ENCODE peak calls at places on chromosomes 6 and 20, in seven cellular contexts. One of them, this sample, is unnamed.

GRCh38 chr20:23200413-23200812 is 114.3 kb upstream of the CD93 start:
- DNase-seq in GM06990: peak; percentile 57
- DNase-seq in HFF-Myc: no peak
- DNase-seq in H1: no peak
- DNase-seq in hepatocyte: no peak
- DNase-seq in PC-3: no peak
- DNase-seq in AG10803: no peak
- DNase-seq in this sample: no peak

GRCh38 chr20:63751471-63752271 is 12.1 kb downstream of the SLC2A4RG start:
- DNase-seq in GM06990: no peak
- DNase-seq in HFF-Myc: no peak
- DNase-seq in H1: no peak
- DNase-seq in hepatocyte: peak; percentile 3
- DNase-seq in PC-3: no peak
- DNase-seq in AG10803: no peak
- DNase-seq in this sample: no peak

GRCh38 chr20:34528921-34529297 is 12.7 kb downstream of the DYNLRB1 start:
- DNase-seq in GM06990: no peak
- DNase-seq in HFF-Myc: no peak
- DNase-seq in H1: no peak
- DNase-seq in hepatocyte: no peak
- DNase-seq in PC-3: no peak
- DNase-seq in AG10803: no peak
- DNase-seq in this sample: no peak

GRCh38 chr20:3172126-3172932 is 1.0 kb downstream of the LZTS3 start:
- DNase-seq in GM06990: no peak
- DNase-seq in HFF-Myc: no peak
- DNase-seq in H1: no peak
- DNase-seq in hepatocyte: no peak
- DNase-seq in PC-3: no peak
- DNase-seq in AG10803: no peak
- DNase-seq in this sample: no peak

GRCh38 chr6:134145786-134146185 is 93.4 kb upstream of the SLC2A12 start:
- DNase-seq in GM06990: no peak
- DNase-seq in HFF-Myc: peak; percentile 39
- DNase-seq in H1: no peak
- DNase-seq in hepatocyte: no peak
- DNase-seq in PC-3: peak; percentile 62
- DNase-seq in AG10803: no peak
- DNase-seq in this sample: no peak

GRCh38 chr6:88785478-88785877 is 177.9 kb downstream of the RNGTT start:
- DNase-seq in GM06990: no peak
- DNase-seq in HFF-Myc: no peak
- DNase-seq in H1: no peak
- DNase-seq in hepatocyte: no peak
- DNase-seq in PC-3: no peak
- DNase-seq in AG10803: peak; percentile 15
- DNase-seq in this sample: no peak

GRCh38 chr6:36724514-36725385 is 27.1 kb downstream of the RAB44 start:
- DNase-seq in GM06990: no peak
- DNase-seq in HFF-Myc: peak; percentile 27
- DNase-seq in H1: peak; percentile 49
- DNase-seq in hepatocyte: peak; percentile 80
- DNase-seq in PC-3: peak; percentile 86
- DNase-seq in AG10803: peak; percentile 59
- DNase-seq in this sample: peak; percentile 39

GRCh38 chr6:151723152-151723551 is 84.3 kb upstream of the ESR1 start:
- DNase-seq in GM06990: peak; percentile 41
- DNase-seq in HFF-Myc: no peak
- DNase-seq in H1: no peak
- DNase-seq in hepatocyte: no peak
- DNase-seq in PC-3: no peak
- DNase-seq in AG10803: no peak
- DNase-seq in this sample: no peak

GRCh38 chr6:2790588-2790987 is 25.4 kb downstream of the WRNIP1 start:
- DNase-seq in GM06990: no peak
- DNase-seq in HFF-Myc: no peak
- DNase-seq in H1: no peak
- DNase-seq in hepatocyte: no peak
- DNase-seq in PC-3: peak; percentile 30
- DNase-seq in AG10803: peak; percentile 79
- DNase-seq in this sample: no peak

GRCh38 chr6:39446909-39447308 is 124.4 kb upstream of the KCNK16 start:
- DNase-seq in GM06990: no peak
- DNase-seq in HFF-Myc: no peak
- DNase-seq in H1: no peak
- DNase-seq in hepatocyte: no peak
- DNase-seq in PC-3: no peak
- DNase-seq in AG10803: no peak
- DNase-seq in this sample: peak; percentile 9

GRCh38 chr6:157823523-157824370 is 701 bp downstream of the SNX9 start:
- DNase-seq in GM06990: peak; percentile 42
- DNase-seq in HFF-Myc: no peak
- DNase-seq in H1: no peak
- DNase-seq in hepatocyte: peak; percentile 79
- DNase-seq in PC-3: peak; percentile 56
- DNase-seq in AG10803: peak; percentile 65
- DNase-seq in this sample: peak; percentile 57

GRCh38 chr6:43500921-43501320 is 9.2 kb downstream of the LRRC73 start:
- DNase-seq in GM06990: no peak
- DNase-seq in HFF-Myc: no peak
- DNase-seq in H1: no peak
- DNase-seq in hepatocyte: no peak
- DNase-seq in PC-3: no peak
- DNase-seq in AG10803: no peak
- DNase-seq in this sample: no peak

GRCh38 chr6:149861603-149862423 is 2.3 kb downstream of the LRP11 start:
- DNase-seq in GM06990: no peak
- DNase-seq in HFF-Myc: no peak
- DNase-seq in H1: no peak
- DNase-seq in hepatocyte: no peak
- DNase-seq in PC-3: no peak
- DNase-seq in AG10803: no peak
- DNase-seq in this sample: no peak

GRCh38 chr20:55094353-55094861 is 619.0 kb downstream of the DOK5 start:
- DNase-seq in GM06990: no peak
- DNase-seq in HFF-Myc: no peak
- DNase-seq in H1: no peak
- DNase-seq in hepatocyte: no peak
- DNase-seq in PC-3: no peak
- DNase-seq in AG10803: no peak
- DNase-seq in this sample: no peak

GRCh38 chr6:20028143-20028542 is 184.1 kb downstream of the MBOAT1 start:
- DNase-seq in GM06990: no peak
- DNase-seq in HFF-Myc: no peak
- DNase-seq in H1: no peak
- DNase-seq in hepatocyte: no peak
- DNase-seq in PC-3: no peak
- DNase-seq in AG10803: no peak
- DNase-seq in this sample: no peak

GRCh38 chr20:56439784-56440291 is 27.8 kb downstream of the CASS4 start:
- DNase-seq in GM06990: no peak
- DNase-seq in HFF-Myc: peak; percentile 87
- DNase-seq in H1: no peak
- DNase-seq in hepatocyte: peak; percentile 30
- DNase-seq in PC-3: no peak
- DNase-seq in AG10803: peak; percentile 100
- DNase-seq in this sample: peak; percentile 98

GRCh38 chr6:54118117-54118516 is 6.9 kb downstream of the MLIP start:
- DNase-seq in GM06990: no peak
- DNase-seq in HFF-Myc: no peak
- DNase-seq in H1: no peak
- DNase-seq in hepatocyte: no peak
- DNase-seq in PC-3: no peak
- DNase-seq in AG10803: no peak
- DNase-seq in this sample: no peak

GRCh38 chr20:1528811-1529210 is 28.7 kb downstream of the SIRPD start:
- DNase-seq in GM06990: no peak
- DNase-seq in HFF-Myc: no peak
- DNase-seq in H1: no peak
- DNase-seq in hepatocyte: no peak
- DNase-seq in PC-3: peak; percentile 89
- DNase-seq in AG10803: no peak
- DNase-seq in this sample: no peak

GRCh38 chr6:160042788-160043301 is 74.0 kb downstream of the IGF2R start:
- DNase-seq in GM06990: no peak
- DNase-seq in HFF-Myc: no peak
- DNase-seq in H1: no peak
- DNase-seq in hepatocyte: no peak
- DNase-seq in PC-3: peak; percentile 85
- DNase-seq in AG10803: peak; percentile 18
- DNase-seq in this sample: no peak

GRCh38 chr6:76441850-76442249 is 369.4 kb upstream of the IMPG1 start:
- DNase-seq in GM06990: no peak
- DNase-seq in HFF-Myc: no peak
- DNase-seq in H1: no peak
- DNase-seq in hepatocyte: peak; percentile 21
- DNase-seq in PC-3: no peak
- DNase-seq in AG10803: no peak
- DNase-seq in this sample: no peak

GRCh38 chr6:13431861-13432465 is 55.4 kb downstream of the GFOD1 start:
- DNase-seq in GM06990: no peak
- DNase-seq in HFF-Myc: no peak
- DNase-seq in H1: no peak
- DNase-seq in hepatocyte: no peak
- DNase-seq in PC-3: peak; percentile 22
- DNase-seq in AG10803: peak; percentile 30
- DNase-seq in this sample: no peak

GRCh38 chr6:102660288-102660687 is 1266.8 kb downstream of the GRIK2 start:
- DNase-seq in GM06990: no peak
- DNase-seq in HFF-Myc: no peak
- DNase-seq in H1: no peak
- DNase-seq in hepatocyte: peak; percentile 5
- DNase-seq in PC-3: no peak
- DNase-seq in AG10803: no peak
- DNase-seq in this sample: no peak

GRCh38 chr6:20691185-20691584 is 156.9 kb downstream of the CDKAL1 start:
- DNase-seq in GM06990: no peak
- DNase-seq in HFF-Myc: no peak
- DNase-seq in H1: no peak
- DNase-seq in hepatocyte: no peak
- DNase-seq in PC-3: no peak
- DNase-seq in AG10803: no peak
- DNase-seq in this sample: no peak

GRCh38 chr20:37395921-37396519 is 50.1 kb downstream of the SRC start:
- DNase-seq in GM06990: no peak
- DNase-seq in HFF-Myc: no peak
- DNase-seq in H1: peak; percentile 39
- DNase-seq in hepatocyte: peak; percentile 64
- DNase-seq in PC-3: no peak
- DNase-seq in AG10803: no peak
- DNase-seq in this sample: no peak

GRCh38 chr6:111591901-111592461 is 13.7 kb downstream of the TRAF3IP2 start:
- DNase-seq in GM06990: no peak
- DNase-seq in HFF-Myc: no peak
- DNase-seq in H1: no peak
- DNase-seq in hepatocyte: no peak
- DNase-seq in PC-3: peak; percentile 37
- DNase-seq in AG10803: peak; percentile 95
- DNase-seq in this sample: no peak

GRCh38 chr6:168867247-168868102 is 386.2 kb downstream of the THBS2 start:
- DNase-seq in GM06990: no peak
- DNase-seq in HFF-Myc: no peak
- DNase-seq in H1: no peak
- DNase-seq in hepatocyte: no peak
- DNase-seq in PC-3: no peak
- DNase-seq in AG10803: no peak
- DNase-seq in this sample: no peak

GRCh38 chr6:129475477-129476247 is 234.3 kb downstream of the ARHGAP18 start:
- DNase-seq in GM06990: no peak
- DNase-seq in HFF-Myc: no peak
- DNase-seq in H1: no peak
- DNase-seq in hepatocyte: no peak
- DNase-seq in PC-3: no peak
- DNase-seq in AG10803: no peak
- DNase-seq in this sample: no peak

GRCh38 chr20:45484676-45485075 is 15.1 kb downstream of the WFDC2 start:
- DNase-seq in GM06990: no peak
- DNase-seq in HFF-Myc: no peak
- DNase-seq in H1: no peak
- DNase-seq in hepatocyte: no peak
- DNase-seq in PC-3: no peak
- DNase-seq in AG10803: no peak
- DNase-seq in this sample: no peak

GRCh38 chr6:168874637-168875036 is 379.0 kb downstream of the THBS2 start:
- DNase-seq in GM06990: no peak
- DNase-seq in HFF-Myc: no peak
- DNase-seq in H1: no peak
- DNase-seq in hepatocyte: no peak
- DNase-seq in PC-3: no peak
- DNase-seq in AG10803: no peak
- DNase-seq in this sample: no peak

GRCh38 chr6:56729719-56730118 is 87.0 kb upstream of the DST start:
- DNase-seq in GM06990: no peak
- DNase-seq in HFF-Myc: no peak
- DNase-seq in H1: no peak
- DNase-seq in hepatocyte: no peak
- DNase-seq in PC-3: peak; percentile 79
- DNase-seq in AG10803: peak; percentile 77
- DNase-seq in this sample: no peak
- H3K4me3 ChIP-seq in GM06990: no peak overlapping the region
- H3K4me3 ChIP-seq in HFF-Myc: no peak overlapping the region
- H3K4me3 ChIP-seq in H1: no peak overlapping the region
- H3K4me3 ChIP-seq in hepatocyte: no peak overlapping the region
- H3K4me3 ChIP-seq in PC-3: peak overlapping the region; percentile 19
- H3K4me3 ChIP-seq in AG10803: no peak overlapping the region
- H3K4me3 ChIP-seq in this sample: no peak overlapping the region

DNA sequence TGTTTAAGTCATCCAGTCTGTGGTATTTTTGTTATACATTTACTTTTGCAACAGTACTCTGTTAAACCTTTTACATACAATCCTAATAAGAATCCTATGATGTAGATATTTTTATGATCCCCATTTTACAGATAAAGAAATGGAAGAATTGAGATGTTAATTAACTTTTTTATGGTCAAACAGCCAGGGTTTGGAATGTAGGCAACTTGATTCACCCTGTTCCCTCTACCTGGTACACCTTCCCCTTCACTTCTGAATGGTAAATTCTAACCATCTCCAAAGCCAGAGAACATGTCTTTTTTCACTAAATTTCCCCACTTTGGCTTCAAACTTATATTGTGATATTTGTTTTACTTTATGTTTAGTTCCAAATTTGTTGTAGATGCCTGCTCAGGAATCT is 300.1 kb downstream of the PHF3 start:
- DNase-seq in GM06990: no peak
- DNase-seq in HFF-Myc: no peak
- DNase-seq in H1: no peak
- DNase-seq in hepatocyte: no peak
- DNase-seq in PC-3: no peak
- DNase-seq in AG10803: no peak
- DNase-seq in this sample: no peak
- TF ChIP-seq CTCF in GM06990: no peak
- TF ChIP-seq CTCF in HFF-Myc: no peak
- TF ChIP-seq CTCF in H1: no peak
- TF ChIP-seq CTCF in hepatocyte: no peak
- TF ChIP-seq CTCF in PC-3: no peak
- TF ChIP-seq CTCF in AG10803: no peak
- TF ChIP-seq CTCF in this sample: no peak

GRCh38 chr6:167225903-167226508 is 65.1 kb upstream of the UNC93A start:
- DNase-seq in GM06990: no peak
- DNase-seq in HFF-Myc: no peak
- DNase-seq in H1: no peak
- DNase-seq in hepatocyte: no peak
- DNase-seq in PC-3: no peak
- DNase-seq in AG10803: no peak
- DNase-seq in this sample: no peak
- H3K4me3 ChIP-seq in GM06990: no peak overlapping the region
- H3K4me3 ChIP-seq in HFF-Myc: no peak overlapping the region
- H3K4me3 ChIP-seq in H1: no peak overlapping the region
- H3K4me3 ChIP-seq in hepatocyte: no peak overlapping the region
- H3K4me3 ChIP-seq in PC-3: no peak overlapping the region
- H3K4me3 ChIP-seq in AG10803: no peak overlapping the region
- H3K4me3 ChIP-seq in this sample: no peak overlapping the region

GRCh38 chr6:30075094-30075986 is at the start of gene RNF39:
- DNase-seq in GM06990: no peak
- DNase-seq in HFF-Myc: no peak
- DNase-seq in H1: no peak
- DNase-seq in hepatocyte: peak; percentile 58
- DNase-seq in PC-3: peak; percentile 78
- DNase-seq in AG10803: no peak
- DNase-seq in this sample: no peak
- TF ChIP-seq CTCF in GM06990: peak; percentile 40
- TF ChIP-seq CTCF in HFF-Myc: peak; percentile 50
- TF ChIP-seq CTCF in H1: peak; percentile 65
- TF ChIP-seq CTCF in hepatocyte: peak; percentile 47
- TF ChIP-seq CTCF in PC-3: peak; percentile 70
- TF ChIP-seq CTCF in AG10803: peak; percentile 39
- TF ChIP-seq CTCF in this sample: peak; percentile 31